ENCODE peak calls at places on chromosomes 4 and X, in six cellular contexts. One of them, this sample, is unnamed.

GRCh38 chrX:27565992-27566391 is 24.2 kb upstream of the DCAF8L2 start:
- DNase-seq in fibroblast of pulmonary artery: peak
- DNase-seq in AG09309: no peak
- DNase-seq in IMR-90: peak
- DNase-seq in mammary epithelial cell: no peak
- DNase-seq in nephron progenitor cell: no peak
- DNase-seq in this sample: no peak

GRCh38 chrX:4708970-4709760 is 995.7 kb upstream of the PRKX start:
- DNase-seq in nephron progenitor cell: no peak
- DNase-seq in fibroblast of pulmonary artery: no peak
- DNase-seq in IMR-90: no peak
- DNase-seq in AG09309: no peak
- DNase-seq in mammary epithelial cell: no peak
- DNase-seq in this sample: no peak

GRCh38 chr4:18882468-18882867 is 860.9 kb upstream of the LCORL start:
- DNase-seq in IMR-90: peak
- DNase-seq in nephron progenitor cell: no peak
- DNase-seq in fibroblast of pulmonary artery: peak
- DNase-seq in AG09309: no peak
- DNase-seq in mammary epithelial cell: peak
- DNase-seq in this sample: no peak

GRCh38 chr4:140876597-140877364 is 120.6 kb upstream of the TBC1D9 start:
- DNase-seq in nephron progenitor cell: no peak
- DNase-seq in mammary epithelial cell: no peak
- DNase-seq in AG09309: peak
- DNase-seq in fibroblast of pulmonary artery: peak
- DNase-seq in IMR-90: peak
- DNase-seq in this sample: no peak

GRCh38 chrX:74349387-74349786 is 45.4 kb downstream of the ZCCHC13 start:
- DNase-seq in nephron progenitor cell: no peak
- DNase-seq in mammary epithelial cell: peak
- DNase-seq in fibroblast of pulmonary artery: peak
- DNase-seq in IMR-90: peak
- DNase-seq in AG09309: peak
- DNase-seq in this sample: no peak

GRCh38 chrX:275476-275966 is 5.7 kb upstream of the PLCXD1 start:
- DNase-seq in fibroblast of pulmonary artery: no peak
- DNase-seq in IMR-90: no peak
- DNase-seq in mammary epithelial cell: no peak
- DNase-seq in AG09309: no peak
- DNase-seq in nephron progenitor cell: peak
- DNase-seq in this sample: no peak

GRCh38 chr4:4569036-4569435 is 27.2 kb upstream of the STX18 start:
- DNase-seq in IMR-90: no peak
- DNase-seq in mammary epithelial cell: no peak
- DNase-seq in AG09309: no peak
- DNase-seq in fibroblast of pulmonary artery: no peak
- DNase-seq in nephron progenitor cell: no peak
- DNase-seq in this sample: no peak

GRCh38 chr4:53518807-53519206 is 72.5 kb downstream of the LNX1 start:
- DNase-seq in mammary epithelial cell: no peak
- DNase-seq in AG09309: no peak
- DNase-seq in IMR-90: no peak
- DNase-seq in nephron progenitor cell: no peak
- DNase-seq in fibroblast of pulmonary artery: no peak
- DNase-seq in this sample: no peak

GRCh38 chrX:45003080-45003479 is 130.1 kb downstream of the KDM6A start:
- DNase-seq in nephron progenitor cell: no peak
- DNase-seq in mammary epithelial cell: no peak
- DNase-seq in AG09309: no peak
- DNase-seq in IMR-90: no peak
- DNase-seq in fibroblast of pulmonary artery: no peak
- DNase-seq in this sample: no peak

GRCh38 chrX:2928583-2929434 is at the start of gene ARSD:
- DNase-seq in fibroblast of pulmonary artery: peak
- DNase-seq in IMR-90: peak
- DNase-seq in AG09309: peak
- DNase-seq in mammary epithelial cell: peak
- DNase-seq in nephron progenitor cell: peak
- DNase-seq in this sample: peak

GRCh38 chr4:105715692-105716278 is 7.2 kb downstream of the GSTCD start:
- DNase-seq in mammary epithelial cell: peak
- DNase-seq in AG09309: no peak
- DNase-seq in nephron progenitor cell: no peak
- DNase-seq in IMR-90: peak
- DNase-seq in fibroblast of pulmonary artery: peak
- DNase-seq in this sample: no peak

GRCh38 chrX:143663755-143664154 is 27.9 kb upstream of the SLITRK4 start:
- DNase-seq in IMR-90: no peak
- DNase-seq in fibroblast of pulmonary artery: peak
- DNase-seq in AG09309: no peak
- DNase-seq in nephron progenitor cell: no peak
- DNase-seq in mammary epithelial cell: no peak
- DNase-seq in this sample: no peak

GRCh38 chr4:42371306-42372063 is 25.8 kb upstream of the SHISA3 start:
- DNase-seq in fibroblast of pulmonary artery: peak
- DNase-seq in mammary epithelial cell: peak
- DNase-seq in IMR-90: peak
- DNase-seq in AG09309: no peak
- DNase-seq in nephron progenitor cell: no peak
- DNase-seq in this sample: no peak

GRCh38 chrX:112841820-112842157 is 1.2 kb upstream of the AMOT start:
- DNase-seq in AG09309: no peak
- DNase-seq in fibroblast of pulmonary artery: no peak
- DNase-seq in mammary epithelial cell: no peak
- DNase-seq in IMR-90: no peak
- DNase-seq in nephron progenitor cell: no peak
- DNase-seq in this sample: no peak

GRCh38 chr4:186693159-186693815 is 30.4 kb downstream of the FAT1 start:
- DNase-seq in fibroblast of pulmonary artery: peak
- DNase-seq in nephron progenitor cell: no peak
- DNase-seq in AG09309: peak
- DNase-seq in mammary epithelial cell: peak
- DNase-seq in IMR-90: peak
- DNase-seq in this sample: no peak

GRCh38 chr4:26402458-26402857 is 81.6 kb downstream of the RBPJ start:
- DNase-seq in nephron progenitor cell: no peak
- DNase-seq in mammary epithelial cell: no peak
- DNase-seq in fibroblast of pulmonary artery: no peak
- DNase-seq in IMR-90: no peak
- DNase-seq in AG09309: no peak
- DNase-seq in this sample: no peak

GRCh38 chr4:39730067-39730466 is 32.1 kb downstream of the UBE2K start:
- DNase-seq in mammary epithelial cell: peak
- DNase-seq in AG09309: no peak
- DNase-seq in nephron progenitor cell: no peak
- DNase-seq in IMR-90: no peak
- DNase-seq in fibroblast of pulmonary artery: no peak
- DNase-seq in this sample: no peak

GRCh38 chrX:49071877-49072711 is 1.7 kb downstream of the PRAF2 start:
- DNase-seq in fibroblast of pulmonary artery: peak
- DNase-seq in nephron progenitor cell: no peak
- DNase-seq in mammary epithelial cell: no peak
- DNase-seq in AG09309: no peak
- DNase-seq in IMR-90: peak
- DNase-seq in this sample: no peak

GRCh38 chrX:18596096-18596495 is 75.8 kb downstream of the RS1 start:
- DNase-seq in fibroblast of pulmonary artery: no peak
- DNase-seq in mammary epithelial cell: no peak
- DNase-seq in IMR-90: no peak
- DNase-seq in nephron progenitor cell: no peak
- DNase-seq in AG09309: no peak
- DNase-seq in this sample: no peak

DNA sequence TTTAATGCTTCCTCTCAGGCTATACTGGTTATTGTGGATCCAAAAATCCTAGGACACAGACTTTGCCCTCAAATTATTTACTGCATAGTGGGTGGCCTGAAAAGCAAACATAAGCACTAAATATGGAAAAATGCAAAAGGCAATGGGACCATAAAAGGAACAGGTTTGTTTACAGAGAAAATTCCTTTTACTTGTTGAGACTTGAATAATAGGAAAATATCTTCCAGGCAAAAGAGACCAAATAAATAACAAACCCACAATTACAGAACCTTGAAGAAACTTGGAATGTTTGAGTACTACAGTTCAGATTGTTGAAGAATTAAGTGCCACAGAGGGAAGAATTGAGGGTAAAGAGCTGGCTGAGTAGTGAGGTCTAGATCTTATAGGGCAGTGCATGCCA is 711.0 kb downstream of the C4orf33 start:
- DNase-seq in fibroblast of pulmonary artery: no peak
- DNase-seq in IMR-90: no peak
- DNase-seq in mammary epithelial cell: no peak
- DNase-seq in AG09309: no peak
- DNase-seq in nephron progenitor cell: no peak
- DNase-seq in this sample: no peak
- TF ChIP-seq CTCF in fibroblast of pulmonary artery: no peak
- TF ChIP-seq CTCF in IMR-90: no peak
- TF ChIP-seq CTCF in mammary epithelial cell: no peak
- TF ChIP-seq CTCF in AG09309: no peak
- TF ChIP-seq CTCF in nephron progenitor cell: no peak
- TF ChIP-seq CTCF in this sample: no peak

DNA sequence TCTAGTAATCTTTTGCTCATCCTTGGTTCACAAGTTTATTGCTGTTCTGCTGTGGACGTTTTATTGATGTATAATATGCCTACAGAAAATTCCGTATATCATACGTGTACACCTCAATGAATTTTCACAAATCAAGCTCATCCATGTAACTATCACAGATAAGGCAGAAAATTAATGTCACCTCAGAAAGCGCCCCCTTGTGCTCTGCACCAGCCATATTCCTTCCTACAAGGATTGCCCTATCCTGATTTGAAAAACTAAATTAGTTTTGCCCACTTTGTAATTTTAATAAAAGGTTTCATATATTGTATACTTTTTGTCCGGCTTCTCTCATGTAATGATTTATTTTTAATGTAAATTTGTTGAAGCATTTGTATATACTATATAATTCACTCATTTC is 390.8 kb downstream of the ADGRL3 start:
- DNase-seq in IMR-90: no peak
- DNase-seq in fibroblast of pulmonary artery: no peak
- DNase-seq in AG09309: no peak
- DNase-seq in mammary epithelial cell: no peak
- DNase-seq in nephron progenitor cell: no peak
- DNase-seq in this sample: no peak
- TF ChIP-seq CTCF in IMR-90: no peak
- TF ChIP-seq CTCF in fibroblast of pulmonary artery: peak
- TF ChIP-seq CTCF in AG09309: no peak
- TF ChIP-seq CTCF in mammary epithelial cell: peak
- TF ChIP-seq CTCF in nephron progenitor cell: no peak
- TF ChIP-seq CTCF in this sample: peak

DNA sequence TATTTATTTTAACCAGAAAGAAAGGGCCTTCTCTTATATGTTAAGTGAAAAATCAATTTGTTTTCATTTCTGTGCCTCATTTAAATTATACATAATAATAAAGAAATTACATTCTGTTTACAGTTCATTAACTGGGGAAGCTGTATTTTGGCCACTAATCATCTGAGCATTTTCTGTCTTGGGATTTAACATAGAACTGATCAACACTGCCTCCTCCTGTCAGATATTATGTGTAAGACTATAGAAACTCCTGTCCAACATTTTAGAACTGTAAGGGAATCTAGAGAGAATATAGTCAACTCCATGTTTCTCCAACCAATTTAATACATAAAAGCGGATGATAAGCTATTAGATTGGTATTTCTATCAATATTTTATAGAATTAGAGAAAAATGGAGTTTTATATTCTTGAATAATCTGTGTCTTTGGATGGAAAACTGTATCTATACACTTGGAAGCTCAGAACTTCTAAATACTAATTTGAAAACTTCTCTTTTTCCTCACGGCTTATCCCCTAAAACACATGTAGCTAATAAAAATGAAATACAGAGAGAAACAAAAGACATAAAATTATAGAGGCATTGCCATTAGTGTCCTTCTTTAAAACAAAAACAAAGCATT is 33.0 kb downstream of the ENPEP start:
- DNase-seq in nephron progenitor cell: no peak
- DNase-seq in AG09309: no peak
- DNase-seq in fibroblast of pulmonary artery: peak
- DNase-seq in IMR-90: peak
- DNase-seq in mammary epithelial cell: peak
- DNase-seq in this sample: no peak
- TF ChIP-seq CTCF in nephron progenitor cell: peak
- TF ChIP-seq CTCF in AG09309: peak
- TF ChIP-seq CTCF in fibroblast of pulmonary artery: peak
- TF ChIP-seq CTCF in IMR-90: peak
- TF ChIP-seq CTCF in mammary epithelial cell: peak
- TF ChIP-seq CTCF in this sample: peak

GRCh38 chrX:155966876-155967275 is 30.6 kb upstream of the IL9R start:
- DNase-seq in AG09309: peak
- DNase-seq in IMR-90: no peak
- DNase-seq in fibroblast of pulmonary artery: peak
- DNase-seq in mammary epithelial cell: no peak
- DNase-seq in nephron progenitor cell: peak
- DNase-seq in this sample: peak
- TF ChIP-seq CTCF in AG09309: peak
- TF ChIP-seq CTCF in IMR-90: peak
- TF ChIP-seq CTCF in fibroblast of pulmonary artery: peak
- TF ChIP-seq CTCF in mammary epithelial cell: peak
- TF ChIP-seq CTCF in nephron progenitor cell: no peak
- TF ChIP-seq CTCF in this sample: peak

GRCh38 chr4:22670953-22671352 is 21.8 kb upstream of the GBA3 start:
- DNase-seq in mammary epithelial cell: no peak
- DNase-seq in nephron progenitor cell: no peak
- DNase-seq in fibroblast of pulmonary artery: peak
- DNase-seq in IMR-90: peak
- DNase-seq in AG09309: no peak
- DNase-seq in this sample: no peak
- TF ChIP-seq CTCF in mammary epithelial cell: no peak
- TF ChIP-seq CTCF in nephron progenitor cell: no peak
- TF ChIP-seq CTCF in fibroblast of pulmonary artery: no peak
- TF ChIP-seq CTCF in IMR-90: no peak
- TF ChIP-seq CTCF in AG09309: no peak
- TF ChIP-seq CTCF in this sample: no peak

GRCh38 chrX:85611926-85612325 is 232.5 kb upstream of the POF1B start:
- DNase-seq in AG09309: peak
- DNase-seq in nephron progenitor cell: no peak
- DNase-seq in mammary epithelial cell: peak
- DNase-seq in fibroblast of pulmonary artery: peak
- DNase-seq in IMR-90: peak
- DNase-seq in this sample: no peak
- TF ChIP-seq CTCF in AG09309: peak
- TF ChIP-seq CTCF in nephron progenitor cell: peak
- TF ChIP-seq CTCF in mammary epithelial cell: peak
- TF ChIP-seq CTCF in fibroblast of pulmonary artery: peak
- TF ChIP-seq CTCF in IMR-90: peak
- TF ChIP-seq CTCF in this sample: peak

This sample was measured in neural crest cell.